ENCODE peak calls at places on chromosomes 12 and 14, in eight cellular contexts. N, E, O, H, L, U, B and Z are unnamed samples.
A peak's percentile ranks its signal among the peaks of the same experiment; 100 is the strongest.

GRCh38 chr12:69655616-69656336 is 43.3 kb downstream of the BEST3 start:
- DNase-seq in N (no peak), E (no peak), O (no peak), H (no peak), L (no peak), U (no peak), B (peak; percentile 12), Z (no peak)

GRCh38 chr12:47079894-47080724 is at the start of gene AMIGO2:
- DNase-seq in N (peak; percentile 34), E (peak; percentile 88), O (peak; percentile 9), H (peak; percentile 51), L (no peak), U (peak; percentile 41), B (peak; percentile 71), Z (no peak)

GRCh38 chr12:31201382-31201781 is 124.6 kb downstream of the SINHCAF start:
- DNase-seq in N (no peak), E (no peak), O (no peak), H (no peak), L (no peak), U (no peak), B (no peak), Z (no peak)

GRCh38 chr14:70988452-70988851 is 81.2 kb downstream of the PCNX1 start:
- DNase-seq in N (no peak), E (no peak), O (no peak), H (no peak), L (no peak), U (no peak), B (no peak), Z (no peak)

GRCh38 chr12:77153706-77154105 is 88.3 kb upstream of the E2F7 start:
- DNase-seq in N (no peak), E (no peak), O (no peak), H (no peak), L (no peak), U (no peak), B (no peak), Z (no peak)

GRCh38 chr12:123721245-123721644 is 9.1 kb downstream of the ATP6V0A2 start:
- DNase-seq in N (no peak), E (no peak), O (no peak), H (no peak), L (no peak), U (no peak), B (no peak), Z (no peak)

GRCh38 chr12:48454675-48455074 is 17.7 kb upstream of the ANP32D start:
- DNase-seq in N (no peak), E (no peak), O (no peak), H (no peak), L (no peak), U (no peak), B (peak; percentile 42), Z (no peak)

GRCh38 chr14:96793547-96793946 is 3.6 kb upstream of the VRK1 start:
- DNase-seq in N (no peak), E (no peak), O (no peak), H (no peak), L (no peak), U (no peak), B (no peak), Z (no peak)

GRCh38 chr12:54413284-54414190 is 5.5 kb downstream of the ITGA5 start:
- DNase-seq in N (no peak), E (no peak), O (peak; percentile 79), H (peak; percentile 59), L (peak; percentile 62), U (peak; percentile 80), B (no peak), Z (no peak)

GRCh38 chr12:24997970-24998582 is 49.2 kb upstream of the BCAT1 start:
- DNase-seq in N (no peak), E (no peak), O (no peak), H (no peak), L (no peak), U (no peak), B (no peak), Z (no peak)

GRCh38 chr12:109393437-109394345 is 46.0 kb downstream of the MYO1H start:
- DNase-seq in N (peak; percentile 30), E (no peak), O (no peak), H (no peak), L (no peak), U (peak; percentile 2), B (peak; percentile 82), Z (peak; percentile 42)

GRCh38 chr14:93989939-93990338 is 7.2 kb upstream of the CCDC197 start:
- DNase-seq in N (no peak), E (no peak), O (no peak), H (no peak), L (no peak), U (no peak), B (no peak), Z (no peak)

GRCh38 chr12:68440068-68440581 is 108.0 kb upstream of the MDM1 start:
- DNase-seq in N (no peak), E (no peak), O (no peak), H (no peak), L (no peak), U (no peak), B (no peak), Z (no peak)

GRCh38 chr14:61531741-61532505 is 163.4 kb upstream of the HIF1A start:
- DNase-seq in N (no peak), E (no peak), O (no peak), H (no peak), L (no peak), U (no peak), B (no peak), Z (no peak)

GRCh38 chr14:42353315-42353714 is 746.6 kb downstream of the LRFN5 start:
- DNase-seq in N (no peak), E (no peak), O (no peak), H (no peak), L (no peak), U (no peak), B (no peak), Z (no peak)

GRCh38 chr14:53850714-53851296 is 105.8 kb downstream of the BMP4 start:
- DNase-seq in N (no peak), E (no peak), O (no peak), H (no peak), L (no peak), U (no peak), B (no peak), Z (no peak)

GRCh38 chr12:6375269-6376078 is at the start of gene SCNN1A:
- DNase-seq in N (peak; percentile 93), E (no peak), O (no peak), H (no peak), L (no peak), U (no peak), B (peak; percentile 29), Z (no peak)

GRCh38 chr14:24806061-24806678 is 172.2 kb upstream of the GZMB start:
- DNase-seq in N (peak; percentile 82), E (no peak), O (no peak), H (peak; percentile 68), L (no peak), U (no peak), B (peak; percentile 22), Z (peak; percentile 18)

GRCh38 chr14:32808574-32809098 is 130.0 kb upstream of the NPAS3 start:
- DNase-seq in N (peak; percentile 21), E (no peak), O (no peak), H (no peak), L (no peak), U (no peak), B (peak; percentile 13), Z (no peak)

GRCh38 chr12:104733717-104734175 is 224.3 kb downstream of the SLC41A2 start:
- DNase-seq in N (peak; percentile 26), E (no peak), O (no peak), H (no peak), L (no peak), U (no peak), B (no peak), Z (no peak)

GRCh38 chr14:105389976-105390848 is 8.1 kb upstream of the TEX22 start:
- DNase-seq in N (no peak), E (no peak), O (no peak), H (no peak), L (no peak), U (no peak), B (no peak), Z (no peak)

GRCh38 chr14:33938131-33938949 is 12.5 kb downstream of the EGLN3 start:
- DNase-seq in N (peak; percentile 72), E (no peak), O (no peak), H (peak; percentile 87), L (no peak), U (no peak), B (no peak), Z (no peak)

GRCh38 chr12:116885496-116885895 is 4.3 kb upstream of the HRK start:
- DNase-seq in N (no peak), E (no peak), O (no peak), H (no peak), L (no peak), U (no peak), B (no peak), Z (no peak)

GRCh38 chr14:62123959-62124358 is 361.7 kb downstream of the SNAPC1 start:
- DNase-seq in N (no peak), E (no peak), O (no peak), H (no peak), L (no peak), U (no peak), B (no peak), Z (no peak)

GRCh38 chr12:63206908-63207307 is 55.9 kb upstream of the AVPR1A start:
- DNase-seq in N (peak; percentile 22), E (no peak), O (no peak), H (no peak), L (no peak), U (no peak), B (no peak), Z (no peak)

GRCh38 chr12:111034911-111035577 is 114.7 kb upstream of the MYL2 start:
- DNase-seq in N (peak; percentile 39), E (no peak), O (no peak), H (no peak), L (no peak), U (no peak), B (peak; percentile 64), Z (no peak)

GRCh38 chr12:90275088-90275487 is 566.5 kb upstream of the ATP2B1 start:
- DNase-seq in N (no peak), E (no peak), O (no peak), H (no peak), L (no peak), U (no peak), B (no peak), Z (no peak)

GRCh38 chr14:72549026-72549425 is 344.9 kb downstream of the DPF3 start:
- DNase-seq in N (no peak), E (no peak), O (no peak), H (no peak), L (no peak), U (no peak), B (no peak), Z (no peak)

GRCh38 chr12:68451261-68452091 is 119.3 kb upstream of the MDM1 start:
- DNase-seq in N (peak; percentile 20), E (no peak), O (peak; percentile 2), H (peak; percentile 15), L (no peak), U (no peak), B (no peak), Z (no peak)

GRCh38 chr14:34181308-34181707 is 230.4 kb upstream of the EGLN3 start:
- DNase-seq in N (no peak), E (no peak), O (no peak), H (no peak), L (no peak), U (no peak), B (no peak), Z (no peak)

GRCh38 chr14:79051009-79051710 is 881.0 kb downstream of the NRXN3 start:
- DNase-seq in N (no peak), E (no peak), O (no peak), H (no peak), L (no peak), U (no peak), B (no peak), Z (no peak)

GRCh38 chr12:112977641-112978040 is 678 bp upstream of the OAS2 start:
- DNase-seq in N (no peak), E (no peak), O (no peak), H (peak; percentile 27), L (no peak), U (no peak), B (no peak), Z (no peak)

GRCh38 chr12:30701056-30701455 is 5.4 kb upstream of the IPO8 start:
- DNase-seq in N (no peak), E (no peak), O (no peak), H (no peak), L (no peak), U (no peak), B (no peak), Z (no peak)

GRCh38 chr12:1374296-1374695 is 220.1 kb downstream of the FBXL14 start:
- DNase-seq in N (no peak), E (no peak), O (no peak), H (no peak), L (no peak), U (no peak), B (no peak), Z (no peak)